ENCODE peak calls at places on chromosomes 16 and 17, in five cellular contexts. One of them, this sample, is unnamed.

GRCh38 chr17:78351449-78352006 is 8.3 kb downstream of the SOCS3 start:
- DNase-seq in transverse colon: peak; percentile 89
- DNase-seq in HTR-8/SVneo: no peak
- DNase-seq in fibroblast of gingiva: peak; percentile 100
- DNase-seq in CD4-positive, alpha-beta T cell: no peak
- DNase-seq in this sample: no peak

GRCh38 chr17:47941998-47942490 is 673 bp downstream of the PNPO start:
- DNase-seq in transverse colon: no peak
- DNase-seq in HTR-8/SVneo: no peak
- DNase-seq in fibroblast of gingiva: no peak
- DNase-seq in CD4-positive, alpha-beta T cell: no peak
- DNase-seq in this sample: no peak

GRCh38 chr16:49488336-49488735 is 114.7 kb downstream of the C16orf78 start:
- DNase-seq in transverse colon: peak; percentile 4
- DNase-seq in HTR-8/SVneo: no peak
- DNase-seq in fibroblast of gingiva: no peak
- DNase-seq in CD4-positive, alpha-beta T cell: no peak
- DNase-seq in this sample: no peak

GRCh38 chr17:65409381-65409780 is 152.1 kb downstream of the AXIN2 start:
- DNase-seq in transverse colon: no peak
- DNase-seq in HTR-8/SVneo: no peak
- DNase-seq in fibroblast of gingiva: peak; percentile 9
- DNase-seq in CD4-positive, alpha-beta T cell: no peak
- DNase-seq in this sample: peak; percentile 7

GRCh38 chr17:3978421-3979275 is 14.4 kb upstream of the ATP2A3 start:
- DNase-seq in transverse colon: peak; percentile 80
- DNase-seq in HTR-8/SVneo: no peak
- DNase-seq in fibroblast of gingiva: no peak
- DNase-seq in CD4-positive, alpha-beta T cell: no peak
- DNase-seq in this sample: no peak

GRCh38 chr16:2752850-2753522 is 548 bp downstream of the SRRM2 start:
- DNase-seq in transverse colon: peak; percentile 87
- DNase-seq in HTR-8/SVneo: peak; percentile 73
- DNase-seq in fibroblast of gingiva: peak; percentile 79
- DNase-seq in CD4-positive, alpha-beta T cell: no peak
- DNase-seq in this sample: peak; percentile 47

GRCh38 chr17:17812211-17813054 is 24.4 kb downstream of the SREBF1 start:
- DNase-seq in transverse colon: peak; percentile 74
- DNase-seq in HTR-8/SVneo: peak; percentile 70
- DNase-seq in fibroblast of gingiva: peak; percentile 64
- DNase-seq in CD4-positive, alpha-beta T cell: peak; percentile 67
- DNase-seq in this sample: no peak

GRCh38 chr17:29251969-29252866 is 5.6 kb downstream of the CRYBA1 start:
- DNase-seq in transverse colon: no peak
- DNase-seq in HTR-8/SVneo: no peak
- DNase-seq in fibroblast of gingiva: peak; percentile 55
- DNase-seq in CD4-positive, alpha-beta T cell: no peak
- DNase-seq in this sample: no peak

GRCh38 chr16:19555938-19556778 is 655 bp downstream of the VPS35L start:
- DNase-seq in transverse colon: peak; percentile 11
- DNase-seq in HTR-8/SVneo: no peak
- DNase-seq in fibroblast of gingiva: peak; percentile 7
- DNase-seq in CD4-positive, alpha-beta T cell: peak; percentile 2
- DNase-seq in this sample: no peak

GRCh38 chr17:32283745-32284207 is 18.1 kb downstream of the RHBDL3 start:
- DNase-seq in transverse colon: no peak
- DNase-seq in HTR-8/SVneo: no peak
- DNase-seq in fibroblast of gingiva: no peak
- DNase-seq in CD4-positive, alpha-beta T cell: no peak
- DNase-seq in this sample: no peak

GRCh38 chr17:64152428-64153125 is 22.6 kb upstream of the ERN1 start:
- DNase-seq in transverse colon: no peak
- DNase-seq in HTR-8/SVneo: no peak
- DNase-seq in fibroblast of gingiva: no peak
- DNase-seq in CD4-positive, alpha-beta T cell: no peak
- DNase-seq in this sample: no peak

GRCh38 chr17:14019186-14019956 is 49.9 kb upstream of the COX10 start:
- DNase-seq in transverse colon: no peak
- DNase-seq in HTR-8/SVneo: peak; percentile 8
- DNase-seq in fibroblast of gingiva: no peak
- DNase-seq in CD4-positive, alpha-beta T cell: no peak
- DNase-seq in this sample: no peak

GRCh38 chr17:61488878-61489718 is 36.9 kb downstream of the TBX4 start:
- DNase-seq in transverse colon: peak; percentile 81
- DNase-seq in HTR-8/SVneo: no peak
- DNase-seq in fibroblast of gingiva: no peak
- DNase-seq in CD4-positive, alpha-beta T cell: no peak
- DNase-seq in this sample: no peak

GRCh38 chr17:29683481-29683880 is 60.8 kb upstream of the CORO6 start:
- DNase-seq in transverse colon: no peak
- DNase-seq in HTR-8/SVneo: no peak
- DNase-seq in fibroblast of gingiva: no peak
- DNase-seq in CD4-positive, alpha-beta T cell: no peak
- DNase-seq in this sample: no peak

GRCh38 chr17:69575346-69575761 is 160.9 kb downstream of the MAP2K6 start:
- DNase-seq in transverse colon: no peak
- DNase-seq in HTR-8/SVneo: peak; percentile 28
- DNase-seq in fibroblast of gingiva: peak; percentile 87
- DNase-seq in CD4-positive, alpha-beta T cell: no peak
- DNase-seq in this sample: no peak

GRCh38 chr16:2483939-2484897 is 9.3 kb downstream of the TBC1D24 start:
- DNase-seq in transverse colon: no peak
- DNase-seq in HTR-8/SVneo: no peak
- DNase-seq in fibroblast of gingiva: no peak
- DNase-seq in CD4-positive, alpha-beta T cell: no peak
- DNase-seq in this sample: no peak

GRCh38 chr17:40482722-40483121 is 18.7 kb downstream of the TNS4 start:
- DNase-seq in transverse colon: no peak
- DNase-seq in HTR-8/SVneo: no peak
- DNase-seq in fibroblast of gingiva: no peak
- DNase-seq in CD4-positive, alpha-beta T cell: no peak
- DNase-seq in this sample: no peak

GRCh38 chr16:72588554-72588953 is 416.6 kb upstream of the PMFBP1 start:
- DNase-seq in transverse colon: no peak
- DNase-seq in HTR-8/SVneo: no peak
- DNase-seq in fibroblast of gingiva: no peak
- DNase-seq in CD4-positive, alpha-beta T cell: no peak
- DNase-seq in this sample: no peak

GRCh38 chr16:66370786-66371684 is 4.5 kb downstream of the CDH5 start:
- DNase-seq in transverse colon: no peak
- DNase-seq in HTR-8/SVneo: no peak
- DNase-seq in fibroblast of gingiva: no peak
- DNase-seq in CD4-positive, alpha-beta T cell: no peak
- DNase-seq in this sample: no peak

GRCh38 chr16:65049679-65050078 is 72.2 kb downstream of the CDH11 start:
- DNase-seq in transverse colon: no peak
- DNase-seq in HTR-8/SVneo: no peak
- DNase-seq in fibroblast of gingiva: no peak
- DNase-seq in CD4-positive, alpha-beta T cell: no peak
- DNase-seq in this sample: no peak

This sample was measured in amniotic stem cell.